ENCODE peak calls at places on chromosomes 13 and 19, in eight cellular contexts. W, M, U, X, O, S, Y and G are unnamed samples.

GRCh38 chr13:101455863-101456262 is 3.4 kb downstream of the ITGBL1 start:
- DNase-seq in U (no peak), W (no peak), Y (peak), X (peak), O (peak), S (no peak), M (no peak), G (peak)

GRCh38 chr13:50208826-50209335 is 193.6 kb downstream of the KCNRG start:
- DNase-seq in M (peak), S (no peak), O (peak), W (no peak), U (no peak), X (peak), Y (peak), G (peak)

GRCh38 chr19:5623397-5624153 is 692 bp downstream of the SAFB start:
- DNase-seq in O (peak), Y (no peak), W (no peak), X (no peak), S (no peak), M (peak), U (no peak), G (no peak)

GRCh38 chr19:50046649-50047503 is 21.1 kb downstream of the ZNF473 start:
- DNase-seq in U (peak), W (peak), X (no peak), O (no peak), S (peak), M (peak), Y (peak), G (peak)

GRCh38 chr19:49343127-49343526 is 7.9 kb downstream of the CD37 start:
- DNase-seq in M (peak), U (no peak), W (no peak), Y (no peak), O (no peak), S (no peak), X (no peak), G (no peak)

GRCh38 chr19:47719047-47719885 is 6.0 kb downstream of the EHD2 start:
- DNase-seq in Y (peak), M (peak), O (peak), S (no peak), X (peak), U (peak), W (peak), G (peak)

GRCh38 chr19:56538254-56538760 is 441 bp upstream of the ZFP28 start:
- DNase-seq in O (peak), W (peak), X (peak), U (peak), M (peak), Y (peak), S (no peak), G (peak)

GRCh38 chr13:37534181-37534580 is 64.4 kb downstream of the POSTN start:
- DNase-seq in O (no peak), X (peak), U (no peak), M (no peak), W (no peak), Y (peak), S (no peak), G (peak)

GRCh38 chr13:32126756-32127155 is 95.2 kb downstream of the FRY start:
- DNase-seq in Y (peak), U (no peak), W (no peak), O (no peak), S (no peak), X (no peak), M (no peak), G (no peak)

GRCh38 chr13:98556968-98557591 is 19.8 kb downstream of the STK24 start:
- DNase-seq in U (no peak), S (no peak), X (peak), M (no peak), O (peak), Y (peak), W (no peak), G (no peak)

GRCh38 chr19:8194528-8195275 is 14.5 kb upstream of the CERS4 start:
- DNase-seq in S (no peak), Y (no peak), U (no peak), O (no peak), M (peak), W (no peak), X (no peak), G (no peak)

GRCh38 chr19:7292950-7293794 is 1.0 kb downstream of the INSR start:
- DNase-seq in U (peak), X (no peak), S (no peak), O (peak), W (peak), Y (no peak), M (peak), G (no peak)

GRCh38 chr19:51010066-51010795 is 8.8 kb upstream of the KLK8 start:
- DNase-seq in W (no peak), X (no peak), M (no peak), O (no peak), S (no peak), U (no peak), Y (no peak), G (no peak)

GRCh38 chr19:4832776-4833175 is 1.3 kb upstream of the TICAM1 start:
- DNase-seq in U (no peak), X (no peak), O (no peak), W (no peak), Y (no peak), S (no peak), M (no peak), G (no peak)

GRCh38 chr13:23570099-23570926 is at the start of gene TNFRSF19:
- DNase-seq in U (peak), S (no peak), X (peak), Y (peak), M (no peak), W (peak), O (peak), G (peak)

GRCh38 chr19:12112238-12112637 is 27.9 kb downstream of the ZNF20 start:
- DNase-seq in U (no peak), O (no peak), Y (no peak), M (no peak), S (no peak), W (no peak), X (no peak), G (no peak)

GRCh38 chr13:89695343-89696257 is 1651.9 kb upstream of the MIR17HG start:
- DNase-seq in Y (peak), U (peak), M (no peak), O (peak), S (peak), W (no peak), X (peak), G (peak)

GRCh38 chr13:39364797-39365468 is 238.1 kb downstream of the LHFPL6 start:
- DNase-seq in U (no peak), W (no peak), M (no peak), S (peak), X (peak), Y (peak), O (peak), G (no peak)

GRCh38 chr13:25686831-25687495 is 315.2 kb downstream of the ATP8A2 start:
- DNase-seq in X (no peak), S (no peak), O (no peak), W (no peak), Y (no peak), U (no peak), M (no peak), G (no peak)

GRCh38 chr13:54845351-54845965 is 1816.8 kb downstream of the OLFM4 start:
- DNase-seq in S (no peak), M (no peak), Y (no peak), O (no peak), X (no peak), W (no peak), U (no peak), G (no peak)

GRCh38 chr13:110371550-110372465 is 64.7 kb downstream of the COL4A2 start:
- DNase-seq in S (no peak), U (no peak), M (no peak), X (peak), W (no peak), O (no peak), Y (peak), G (peak)

GRCh38 chr19:1057185-1057857 is 9.6 kb upstream of the ARHGAP45 start:
- DNase-seq in U (no peak), O (no peak), M (no peak), S (no peak), X (peak), Y (peak), W (no peak), G (peak)

GRCh38 chr19:52778811-52779210 is 7.8 kb downstream of the ZNF600 start:
- DNase-seq in U (no peak), Y (peak), W (no peak), O (no peak), S (no peak), M (no peak), X (no peak), G (peak)

GRCh38 chr19:12947702-12948596 is 2.3 kb downstream of the RAD23A start:
- DNase-seq in U (no peak), S (no peak), X (no peak), Y (no peak), W (no peak), O (no peak), M (no peak), G (no peak)

GRCh38 chr19:15629003-15629880 is 11.5 kb upstream of the CYP4F3 start:
- DNase-seq in W (peak), U (peak), O (no peak), S (peak), M (peak), Y (peak), X (peak), G (peak)

GRCh38 chr13:21018220-21018619 is 43.2 kb downstream of the LATS2 start:
- DNase-seq in U (no peak), S (no peak), O (no peak), W (no peak), Y (no peak), M (no peak), X (no peak), G (no peak)

GRCh38 chr13:41007359-41008118 is 11.6 kb downstream of the ELF1 start:
- DNase-seq in X (no peak), Y (peak), S (no peak), M (no peak), U (no peak), W (no peak), O (no peak), G (no peak)

GRCh38 chr19:9848060-9848459 is 12.9 kb downstream of the PIN1 start:
- DNase-seq in Y (no peak), S (no peak), X (no peak), M (no peak), W (no peak), O (no peak), U (no peak), G (no peak)

GRCh38 chr13:20016649-20017364 is 58.3 kb downstream of the ZMYM2 start:
- DNase-seq in M (no peak), O (no peak), U (no peak), X (no peak), Y (no peak), W (no peak), S (no peak), G (no peak)

GRCh38 chr13:74975122-74975521 is 506.8 kb downstream of the TBC1D4 start:
- DNase-seq in X (no peak), U (no peak), Y (no peak), W (no peak), S (no peak), M (no peak), O (no peak), G (no peak)

GRCh38 chr13:38783992-38784875 is 97.4 kb downstream of the FREM2 start:
- DNase-seq in W (no peak), X (peak), O (no peak), M (no peak), S (no peak), Y (no peak), U (peak), G (no peak)

GRCh38 chr13:75547917-75548316 is 1.7 kb upstream of the UCHL3 start:
- DNase-seq in W (no peak), Y (peak), S (no peak), U (no peak), X (peak), M (no peak), O (no peak), G (no peak)

GRCh38 chr19:10228925-10229324 is 2.2 kb downstream of the S1PR2 start:
- DNase-seq in O (peak), W (no peak), S (no peak), X (no peak), Y (peak), M (no peak), U (no peak), G (peak)

GRCh38 chr19:6287269-6287885 is 7.6 kb upstream of the MLLT1 start:
- DNase-seq in M (no peak), U (no peak), S (no peak), X (no peak), Y (no peak), W (no peak), O (no peak), G (no peak)

GRCh38 chr19:43438291-43439162 is 23.8 kb downstream of the TEX101 start:
- DNase-seq in M (peak), O (peak), W (no peak), S (no peak), Y (peak), U (peak), X (peak), G (no peak)

GRCh38 chr13:34358811-34359513 is 541.0 kb downstream of the RFC3 start:
- DNase-seq in M (no peak), S (no peak), U (no peak), X (peak), W (no peak), Y (peak), O (no peak), G (peak)

GRCh38 chr13:34360702-34361101 is 542.8 kb downstream of the RFC3 start:
- DNase-seq in X (no peak), U (no peak), O (no peak), S (no peak), M (no peak), Y (no peak), W (no peak), G (no peak)

GRCh38 chr13:34361528-34361927 is 543.6 kb downstream of the RFC3 start:
- DNase-seq in O (peak), X (no peak), W (no peak), Y (no peak), S (no peak), M (no peak), U (no peak), G (no peak)

GRCh38 chr13:34369925-34370324 is 552.0 kb downstream of the RFC3 start:
- DNase-seq in O (no peak), S (no peak), M (no peak), X (no peak), U (no peak), W (no peak), Y (no peak), G (no peak)

DNA sequence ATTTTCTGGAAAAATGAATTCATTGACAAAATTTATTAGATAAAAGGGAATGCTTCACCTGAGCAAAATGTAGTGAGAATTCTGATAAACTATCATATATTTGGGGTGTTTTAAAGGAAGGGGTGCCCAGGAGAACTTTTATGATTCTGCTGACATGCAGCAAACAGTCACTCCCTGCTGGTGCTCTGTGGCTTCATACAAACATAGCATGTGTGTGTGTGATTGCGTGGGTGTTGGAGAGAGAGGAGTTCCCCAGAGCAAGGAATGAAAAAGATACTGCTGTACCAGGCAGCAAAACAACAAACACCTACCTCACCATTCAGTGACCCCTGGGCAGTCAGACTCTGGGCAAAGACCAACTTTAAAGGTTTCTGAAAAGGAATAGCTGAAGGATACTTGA is 546.7 kb downstream of the RFC3 start:
- DNase-seq in Y (peak), O (peak), M (no peak), U (no peak), W (no peak), X (peak), S (no peak), G (peak)
- H3K27ac ChIP-seq in Y (no peak), O (no peak), M (no peak), U (no peak), W (no peak), X (no peak), S (no peak), G (no peak)

GRCh38 chr19:38532939-38533338 is 84.8 kb downstream of the MAP4K1 start:
- DNase-seq in X (no peak), M (no peak), W (no peak), Y (no peak), S (no peak), O (no peak), U (no peak), G (no peak)
- H3K27ac ChIP-seq in X (no peak), M (no peak), W (no peak), Y (no peak), S (no peak), O (no peak), U (no peak), G (no peak)

GRCh38 chr19:19459707-19460251 is 54.3 kb downstream of the GATAD2A start:
- DNase-seq in W (no peak), X (peak), Y (peak), O (no peak), M (peak), S (no peak), U (no peak), G (peak)
- H3K27ac ChIP-seq in W (no peak), X (peak), Y (peak), O (no peak), M (no peak), S (no peak), U (peak), G (peak)

DNA sequence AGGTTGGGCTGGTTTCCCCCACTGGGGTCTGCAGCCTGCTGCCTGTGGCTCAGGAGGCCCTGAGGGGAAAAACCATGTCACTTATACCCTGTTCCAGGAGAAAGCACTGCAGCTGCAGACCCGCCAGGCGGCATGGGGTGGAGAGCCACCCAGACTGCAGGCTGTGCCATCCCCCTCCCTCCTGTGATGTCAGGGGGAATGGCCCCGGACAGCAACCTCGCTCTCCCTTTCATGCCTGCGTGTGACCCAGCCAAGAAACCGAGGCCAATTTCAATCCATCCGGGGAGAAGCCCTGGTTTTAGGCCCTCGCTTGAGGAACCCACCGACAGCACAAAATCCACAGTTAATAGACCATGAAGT is 37.1 kb upstream of the MATK start:
- DNase-seq in Y (no peak), X (no peak), U (no peak), W (no peak), O (no peak), M (no peak), S (no peak), G (no peak)
- H3K27ac ChIP-seq in Y (no peak), X (no peak), U (no peak), W (no peak), O (no peak), M (no peak), S (no peak), G (no peak)

GRCh38 chr13:46297338-46297737 is 85.6 kb downstream of the LRRC63 start:
- DNase-seq in S (no peak), O (no peak), U (no peak), M (no peak), X (peak), Y (peak), W (no peak), G (peak)

GRCh38 chr13:46295531-46296464 is 84.1 kb downstream of the LRRC63 start:
- DNase-seq in S (no peak), M (peak), W (no peak), X (peak), U (no peak), O (no peak), Y (peak), G (peak)

GRCh38 chr13:46296920-46297319 is 85.2 kb downstream of the LRRC63 start:
- DNase-seq in Y (peak), U (no peak), M (no peak), W (no peak), S (peak), O (peak), X (peak), G (peak)

GRCh38 chr13:46296465-46296822 is 84.7 kb downstream of the LRRC63 start:
- DNase-seq in X (no peak), M (no peak), O (no peak), U (no peak), W (no peak), S (no peak), Y (no peak), G (no peak)
- H3K27ac ChIP-seq in X (peak), M (no peak), O (peak), U (peak), W (no peak), S (no peak), Y (peak), G (peak)

GRCh38 chr19:2540646-2541454 is 64.9 kb downstream of the GADD45B start:
- DNase-seq in W (peak), O (peak), Y (peak), X (peak), S (peak), M (peak), U (peak), G (peak)

GRCh38 chr19:2537544-2537943 is 61.6 kb downstream of the GADD45B start:
- DNase-seq in O (no peak), M (peak), U (no peak), W (no peak), S (no peak), Y (no peak), X (no peak), G (no peak)

GRCh38 chr19:2542341-2543069 is 66.6 kb downstream of the GADD45B start:
- DNase-seq in Y (peak), S (no peak), X (peak), M (peak), U (no peak), O (no peak), W (no peak), G (peak)

GRCh38 chr19:2538096-2538757 is 62.3 kb downstream of the GADD45B start:
- DNase-seq in Y (no peak), O (no peak), S (no peak), M (peak), X (no peak), U (no peak), W (no peak), G (no peak)

GRCh38 chr19:2540251-2540645 is 64.3 kb downstream of the GADD45B start:
- DNase-seq in S (no peak), X (no peak), U (no peak), W (no peak), M (no peak), Y (no peak), O (no peak), G (no peak)
- H3K27ac ChIP-seq in S (peak), X (peak), U (peak), W (peak), M (peak), Y (peak), O (peak), G (peak)

GRCh38 chr19:46604781-46605355 is 3.7 kb downstream of the CALM3 start:
- DNase-seq in U (no peak), Y (no peak), X (no peak), W (no peak), O (peak), M (peak), S (no peak), G (no peak)
- H3K27ac ChIP-seq in U (no peak), Y (no peak), X (no peak), W (no peak), O (no peak), M (peak), S (no peak), G (no peak)

GRCh38 chr13:80362488-80362887 is 21.6 kb upstream of the SPRY2 start:
- DNase-seq in M (no peak), W (no peak), S (no peak), X (no peak), U (no peak), O (no peak), Y (no peak), G (no peak)
- H3K27ac ChIP-seq in M (no peak), W (no peak), S (no peak), X (no peak), U (no peak), O (peak), Y (no peak), G (no peak)